ENCODE peak calls at places on chromosomes 4 and X, in ten cellular contexts. M is transverse colon, I is GM12878, F is SK-N-SH, R is breast epithelium, B is suprapubic skin, U is GM12891, Y is sigmoid colon, D is HCT116, T is K562. C is an unnamed sample.

GRCh38 chr4:128232719-128233118 is 54.9 kb downstream of the PGRMC2 start:
- DNase-seq in M (no peak), I (no peak), F (no peak), R (no peak), B (no peak), U (no peak), Y (no peak), D (no peak), T (no peak), C (no peak)

GRCh38 chr4:41692717-41693345 is 55.7 kb downstream of the PHOX2B start:
- DNase-seq in M (peak), I (no peak), F (peak), R (no peak), B (no peak), U (peak), Y (peak), D (peak), T (peak), C (no peak)

GRCh38 chr4:62210521-62210920 is 1010.4 kb downstream of the ADGRL3 start:
- DNase-seq in M (no peak), I (no peak), F (no peak), R (no peak), B (no peak), U (no peak), Y (no peak), D (no peak), T (no peak), C (no peak)

GRCh38 chrX:103464071-103464773 is 55.1 kb downstream of the RAB40A start:
- DNase-seq in M (peak), I (no peak), F (peak), R (no peak), B (no peak), U (no peak), Y (no peak), D (peak), T (peak), C (no peak)

GRCh38 chr4:53802500-53802899 is 211.2 kb upstream of the LNX1 start:
- DNase-seq in M (no peak), I (no peak), F (no peak), R (no peak), B (no peak), U (no peak), Y (no peak), D (no peak), T (no peak), C (no peak)

GRCh38 chrX:87327267-87327666 is 190.3 kb upstream of the KLHL4 start:
- DNase-seq in M (no peak), I (no peak), F (no peak), R (no peak), B (no peak), U (no peak), Y (no peak), D (no peak), T (no peak), C (peak)

GRCh38 chr4:78612398-78613005 is 60.9 kb downstream of the ANXA3 start:
- DNase-seq in M (peak), I (no peak), F (peak), R (no peak), B (no peak), U (no peak), Y (no peak), D (no peak), T (no peak), C (no peak)

GRCh38 chr4:47484169-47484568 is 906 bp upstream of the ATP10D start:
- DNase-seq in M (no peak), I (no peak), F (no peak), R (no peak), B (no peak), U (no peak), Y (no peak), D (no peak), T (no peak), C (no peak)

GRCh38 chr4:1255151-1255550 is 6.2 kb upstream of the CTBP1 start:
- DNase-seq in M (no peak), I (no peak), F (no peak), R (no peak), B (no peak), U (no peak), Y (no peak), D (no peak), T (no peak), C (no peak)

GRCh38 chr4:931194-931959 is 739 bp downstream of the GAK start:
- DNase-seq in M (peak), I (no peak), F (peak), R (no peak), B (peak), U (no peak), Y (no peak), D (no peak), T (peak), C (no peak)

GRCh38 chr4:6576512-6576911 is 1.5 kb downstream of the MAN2B2 start:
- DNase-seq in M (no peak), I (no peak), F (no peak), R (peak), B (no peak), U (no peak), Y (no peak), D (no peak), T (no peak), C (no peak)

GRCh38 chr4:134585972-134586371 is 384.4 kb upstream of the PABPC4L start:
- DNase-seq in M (no peak), I (no peak), F (no peak), R (no peak), B (no peak), U (no peak), Y (no peak), D (no peak), T (no peak), C (no peak)

GRCh38 chr4:119930546-119930945 is 136.1 kb downstream of the MAD2L1 start:
- DNase-seq in M (no peak), I (no peak), F (no peak), R (no peak), B (no peak), U (no peak), Y (no peak), D (no peak), T (no peak), C (no peak)

GRCh38 chr4:80431203-80431602 is 95.7 kb downstream of the CFAP299 start:
- DNase-seq in M (no peak), I (no peak), F (no peak), R (no peak), B (no peak), U (no peak), Y (no peak), D (no peak), T (no peak), C (no peak)

GRCh38 chrX:129959493-129959832 is 23.0 kb upstream of the BCORL1 start:
- DNase-seq in M (peak), I (no peak), F (no peak), R (no peak), B (no peak), U (no peak), Y (no peak), D (no peak), T (peak), C (no peak)

GRCh38 chr4:19592391-19592790 is 659.3 kb upstream of the SLIT2 start:
- DNase-seq in M (no peak), I (no peak), F (no peak), R (no peak), B (no peak), U (no peak), Y (no peak), D (no peak), T (no peak), C (no peak)

GRCh38 chr4:71974681-71975080 is 57.1 kb upstream of the NPFFR2 start:
- DNase-seq in M (no peak), I (no peak), F (no peak), R (no peak), B (no peak), U (no peak), Y (no peak), D (no peak), T (no peak), C (no peak)

GRCh38 chr4:168868044-168868855 is 141.8 kb downstream of the CBR4 start:
- DNase-seq in M (no peak), I (no peak), F (no peak), R (no peak), B (no peak), U (no peak), Y (no peak), D (no peak), T (no peak), C (no peak)

GRCh38 chr4:61374612-61374920 is 174.4 kb downstream of the ADGRL3 start:
- DNase-seq in M (no peak), I (no peak), F (no peak), R (no peak), B (no peak), U (no peak), Y (no peak), D (no peak), T (no peak), C (no peak)

GRCh38 chrX:49187028-49187394 is 838 bp upstream of the PRICKLE3 start:
- DNase-seq in M (no peak), I (no peak), F (no peak), R (no peak), B (no peak), U (no peak), Y (no peak), D (no peak), T (no peak), C (peak)

GRCh38 chr4:24924309-24924781 is 11.5 kb upstream of the CCDC149 start:
- DNase-seq in M (no peak), I (no peak), F (no peak), R (no peak), B (no peak), U (no peak), Y (no peak), D (no peak), T (no peak), C (no peak)

GRCh38 chrX:103889216-103889615 is 57.2 kb upstream of the RAB9B start:
- DNase-seq in M (no peak), I (no peak), F (no peak), R (no peak), B (no peak), U (no peak), Y (no peak), D (no peak), T (no peak), C (no peak)

GRCh38 chr4:159444668-159445067 is 341.8 kb downstream of the RAPGEF2 start:
- DNase-seq in M (no peak), I (no peak), F (no peak), R (no peak), B (no peak), U (no peak), Y (no peak), D (no peak), T (no peak), C (no peak)

GRCh38 chr4:131584587-131584986 is 1564.5 kb upstream of the PCDH10 start:
- DNase-seq in M (no peak), I (no peak), F (no peak), R (no peak), B (no peak), U (no peak), Y (no peak), D (no peak), T (no peak), C (no peak)

GRCh38 chr4:109412805-109413204 is 20.8 kb upstream of the SEC24B start:
- DNase-seq in M (no peak), I (no peak), F (no peak), R (no peak), B (no peak), U (no peak), Y (no peak), D (no peak), T (no peak), C (no peak)

GRCh38 chrX:129577473-129577872 is 37.4 kb downstream of the OCRL start:
- DNase-seq in M (no peak), I (no peak), F (peak), R (no peak), B (no peak), U (no peak), Y (no peak), D (no peak), T (peak), C (no peak)

GRCh38 chrX:54043696-54044125 is 562 bp downstream of the PHF8 start:
- DNase-seq in M (peak), I (no peak), F (peak), R (peak), B (no peak), U (peak), Y (no peak), D (no peak), T (peak), C (peak)

GRCh38 chrX:147811803-147812202 is 99.9 kb upstream of the FMR1 start:
- DNase-seq in M (no peak), I (no peak), F (no peak), R (no peak), B (no peak), U (no peak), Y (no peak), D (no peak), T (no peak), C (no peak)

GRCh38 chr4:142324572-142324971 is 521.5 kb downstream of the INPP4B start:
- DNase-seq in M (no peak), I (peak), F (no peak), R (no peak), B (no peak), U (no peak), Y (no peak), D (no peak), T (no peak), C (no peak)

GRCh38 chrX:108156082-108156481 is 64.5 kb downstream of the ATG4A start:
- DNase-seq in M (no peak), I (no peak), F (no peak), R (no peak), B (no peak), U (no peak), Y (no peak), D (no peak), T (no peak), C (no peak)

GRCh38 chrX:5867778-5868177 is 360.9 kb downstream of the NLGN4X start:
- DNase-seq in M (no peak), I (no peak), F (no peak), R (no peak), B (no peak), U (no peak), Y (no peak), D (no peak), T (no peak), C (no peak)

GRCh38 chr4:24659241-24659961 is 75.0 kb upstream of the DHX15 start:
- DNase-seq in M (no peak), I (no peak), F (no peak), R (no peak), B (no peak), U (no peak), Y (no peak), D (no peak), T (no peak), C (no peak)

GRCh38 chr4:83114576-83114975 is at the start of gene PLAC8:
- DNase-seq in M (peak), I (peak), F (no peak), R (no peak), B (no peak), U (peak), Y (no peak), D (no peak), T (no peak), C (no peak)

GRCh38 chr4:157996061-157996460 is 176.8 kb downstream of the GASK1B start:
- DNase-seq in M (no peak), I (no peak), F (no peak), R (no peak), B (no peak), U (no peak), Y (no peak), D (no peak), T (no peak), C (no peak)
- TF ChIP-seq POLR2AphosphoS5 in M (no peak), I (no peak), F (no peak), R (no peak), B (no peak), U (no peak), Y (no peak), D (no peak), T (no peak), C (no peak)

GRCh38 chr4:114078636-114079035 is 99.2 kb upstream of the ARSJ start:
- DNase-seq in M (no peak), I (no peak), F (no peak), R (no peak), B (no peak), U (no peak), Y (no peak), D (no peak), T (no peak), C (no peak)

GRCh38 chr4:114076865-114077264 is 97.4 kb upstream of the ARSJ start:
- DNase-seq in M (no peak), I (no peak), F (no peak), R (no peak), B (no peak), U (no peak), Y (no peak), D (no peak), T (no peak), C (no peak)

GRCh38 chr4:114081783-114082182 is 102.3 kb upstream of the ARSJ start:
- DNase-seq in M (no peak), I (no peak), F (no peak), R (no peak), B (no peak), U (no peak), Y (no peak), D (no peak), T (no peak), C (no peak)

GRCh38 chr4:114082348-114082747 is 102.9 kb upstream of the ARSJ start:
- DNase-seq in M (no peak), I (no peak), F (no peak), R (no peak), B (no peak), U (no peak), Y (no peak), D (no peak), T (no peak), C (no peak)

GRCh38 chr4:114077610-114078009 is 98.2 kb upstream of the ARSJ start:
- DNase-seq in M (no peak), I (no peak), F (no peak), R (no peak), B (no peak), U (no peak), Y (no peak), D (peak), T (no peak), C (no peak)
- TF ChIP-seq POLR2AphosphoS5 in M (no peak), I (no peak), F (peak), R (no peak), B (no peak), U (no peak), Y (no peak), D (peak), T (no peak), C (no peak)

DNA sequence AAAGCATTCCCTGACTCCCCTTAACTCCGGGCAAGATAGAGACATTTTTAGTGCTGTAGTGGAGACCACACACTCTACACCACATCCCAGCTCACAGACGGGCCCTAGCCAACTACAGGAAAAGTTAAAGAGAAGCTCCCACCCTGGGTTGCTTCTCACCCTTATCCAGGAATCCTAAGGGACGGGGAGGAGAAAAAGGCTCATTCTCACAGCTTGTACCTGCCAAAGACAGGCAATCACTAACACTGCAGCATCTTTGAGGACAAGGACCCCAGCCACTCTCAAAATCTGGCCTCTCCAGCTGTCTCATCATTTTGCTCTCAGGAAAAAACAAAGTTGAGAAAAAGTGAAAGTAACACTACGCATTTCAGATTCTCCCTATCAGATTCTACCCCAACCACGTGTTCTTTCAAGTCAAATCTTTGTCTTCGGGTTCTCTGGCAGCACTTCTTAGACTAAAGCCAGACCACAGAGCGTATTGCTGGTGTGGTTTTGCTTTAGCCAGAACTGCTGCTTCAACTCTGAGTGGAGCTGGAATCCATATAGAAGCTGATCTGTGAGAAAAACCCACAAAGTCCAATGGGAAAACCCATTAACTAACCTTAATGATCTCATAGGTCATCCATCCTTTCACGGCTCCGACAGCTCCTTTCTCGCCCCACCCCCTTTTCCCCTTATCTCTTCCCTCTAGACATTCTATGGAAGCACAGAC is 605.9 kb upstream of the DIPK2B start:
- DNase-seq in M (no peak), I (peak), F (no peak), R (no peak), B (no peak), U (peak), Y (no peak), D (no peak), T (no peak), C (no peak)
- TF ChIP-seq POLR2AphosphoS5 in M (no peak), I (no peak), F (peak), R (no peak), B (no peak), U (no peak), Y (no peak), D (peak), T (no peak), C (peak)

GRCh38 chr4:153038493-153039311 is 102.6 kb downstream of the FHDC1 start:
- DNase-seq in M (no peak), I (no peak), F (no peak), R (no peak), B (no peak), U (no peak), Y (no peak), D (no peak), T (no peak), C (no peak)
- TF ChIP-seq POLR2AphosphoS5 in M (no peak), I (no peak), F (no peak), R (no peak), B (no peak), U (no peak), Y (no peak), D (no peak), T (no peak), C (no peak)

GRCh38 chr4:185535818-185536729 is 767 bp upstream of the PDLIM3 start:
- DNase-seq in M (peak), I (no peak), F (peak), R (no peak), B (no peak), U (no peak), Y (peak), D (no peak), T (no peak), C (no peak)
- TF ChIP-seq POLR2AphosphoS5 in M (peak), I (no peak), F (no peak), R (no peak), B (no peak), U (no peak), Y (peak), D (no peak), T (no peak), C (peak)

DNA sequence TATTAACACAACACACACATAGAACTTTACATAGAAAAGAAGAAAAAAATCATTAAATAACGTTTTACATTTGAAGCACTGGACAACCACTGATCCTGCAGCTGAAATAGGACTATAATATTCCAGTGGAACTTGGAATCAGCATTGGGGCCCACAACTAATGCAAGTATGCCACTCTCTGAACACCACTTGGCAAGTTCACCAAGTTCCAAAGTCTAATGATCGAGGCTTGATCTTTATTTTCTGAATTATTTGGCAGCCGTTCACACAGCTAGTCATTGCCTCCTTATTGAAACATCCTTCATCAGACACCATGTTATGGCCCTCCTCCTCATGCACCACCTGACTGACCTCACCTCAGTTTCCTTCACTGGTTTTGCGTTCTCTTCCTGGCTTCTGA is 107.6 kb downstream of the DCHS2 start:
- DNase-seq in M (no peak), I (no peak), F (no peak), R (no peak), B (no peak), U (no peak), Y (no peak), D (no peak), T (no peak), C (no peak)
- TF ChIP-seq POLR2AphosphoS5 in M (no peak), I (no peak), F (no peak), R (no peak), B (no peak), U (no peak), Y (no peak), D (no peak), T (no peak), C (no peak)

C was measured in spleen.